ENCODE peak calls at places on chromosomes 6 and 20, in four cellular contexts. One of them, this sample, is unnamed.
A peak's percentile ranks its signal among the peaks of the same experiment; 100 is the strongest.

GRCh38 chr6:104589940-104590339 is 269.8 kb downstream of the HACE1 start:
- DNase-seq in endothelial cell of umbilical vein: no peak
- DNase-seq in right lobe of liver: no peak
- DNase-seq in hepatocyte: no peak
- DNase-seq in this sample: no peak

GRCh38 chr6:138184230-138184629 is 22.5 kb downstream of the ARFGEF3 start:
- DNase-seq in endothelial cell of umbilical vein: no peak
- DNase-seq in right lobe of liver: no peak
- DNase-seq in hepatocyte: no peak
- DNase-seq in this sample: no peak

GRCh38 chr6:32298632-32299336 is 72.9 kb downstream of the TSBP1 start:
- DNase-seq in endothelial cell of umbilical vein: no peak
- DNase-seq in right lobe of liver: no peak
- DNase-seq in hepatocyte: no peak
- DNase-seq in this sample: no peak

GRCh38 chr6:18154507-18155272 is at the start of gene TPMT:
- DNase-seq in endothelial cell of umbilical vein: no peak
- DNase-seq in right lobe of liver: peak; percentile 99
- DNase-seq in hepatocyte: peak; percentile 40
- DNase-seq in this sample: peak; percentile 97

GRCh38 chr20:19381947-19382346 is 169.5 kb downstream of the SLC24A3 start:
- DNase-seq in endothelial cell of umbilical vein: no peak
- DNase-seq in right lobe of liver: no peak
- DNase-seq in hepatocyte: no peak
- DNase-seq in this sample: no peak

GRCh38 chr6:18328549-18328922 is 58.6 kb upstream of the RNF144B start:
- DNase-seq in endothelial cell of umbilical vein: no peak
- DNase-seq in right lobe of liver: no peak
- DNase-seq in hepatocyte: no peak
- DNase-seq in this sample: no peak

GRCh38 chr20:42708261-42708660 is 481.4 kb downstream of the PTPRT start:
- DNase-seq in endothelial cell of umbilical vein: no peak
- DNase-seq in right lobe of liver: no peak
- DNase-seq in hepatocyte: no peak
- DNase-seq in this sample: no peak

GRCh38 chr6:161189891-161190290 is 84.0 kb downstream of the AGPAT4 start:
- DNase-seq in endothelial cell of umbilical vein: peak; percentile 11
- DNase-seq in right lobe of liver: no peak
- DNase-seq in hepatocyte: no peak
- DNase-seq in this sample: no peak

GRCh38 chr20:55678126-55678525 is 327.2 kb downstream of the CBLN4 start:
- DNase-seq in endothelial cell of umbilical vein: no peak
- DNase-seq in right lobe of liver: peak; percentile 54
- DNase-seq in hepatocyte: peak; percentile 50
- DNase-seq in this sample: no peak

GRCh38 chr6:14082771-14083170 is 34.8 kb upstream of the CD83 start:
- DNase-seq in endothelial cell of umbilical vein: no peak
- DNase-seq in right lobe of liver: no peak
- DNase-seq in hepatocyte: no peak
- DNase-seq in this sample: no peak

GRCh38 chr6:150325093-150325772 is 43.6 kb upstream of the IYD start:
- DNase-seq in endothelial cell of umbilical vein: no peak
- DNase-seq in right lobe of liver: no peak
- DNase-seq in hepatocyte: no peak
- DNase-seq in this sample: no peak

GRCh38 chr6:33417127-33417902 is 592 bp downstream of the CUTA start:
- DNase-seq in endothelial cell of umbilical vein: peak; percentile 30
- DNase-seq in right lobe of liver: no peak
- DNase-seq in hepatocyte: peak; percentile 61
- DNase-seq in this sample: no peak
- H3K4me1 ChIP-seq in endothelial cell of umbilical vein: peaks cover 20% of the 10 kb centered on the region
- H3K4me1 ChIP-seq in right lobe of liver: no peaks in the 10 kb centered on the region
- H3K4me1 ChIP-seq in hepatocyte: peaks cover 25% of the 10 kb centered on the region
- H3K4me1 ChIP-seq in this sample: peaks cover 60% of the 10 kb centered on the region

DNA sequence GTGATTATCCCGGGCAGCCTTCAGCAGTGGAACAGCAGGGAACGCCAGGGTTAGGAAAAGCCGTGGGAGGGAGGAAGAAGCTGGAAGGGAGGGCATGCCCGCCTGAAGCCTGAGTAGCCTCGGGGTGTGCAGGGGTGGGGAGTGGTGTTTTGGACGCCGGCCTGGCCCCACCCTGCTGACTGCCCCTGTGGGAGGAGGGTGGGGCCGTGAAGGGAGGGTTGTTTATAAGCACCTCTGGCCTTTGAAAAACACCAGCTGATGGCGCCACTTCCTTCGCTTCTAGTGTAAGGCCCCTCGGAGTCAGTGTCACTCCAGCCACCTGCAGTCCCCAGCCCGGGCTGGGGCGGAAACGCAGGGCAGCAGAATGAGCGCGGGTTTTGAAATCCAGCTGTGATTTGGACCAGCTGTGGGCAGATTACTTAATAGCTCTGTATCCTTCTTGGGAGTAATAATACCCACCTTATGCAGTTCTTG is 52.8 kb upstream of the BMP6 start:
- DNase-seq in endothelial cell of umbilical vein: peak; percentile 15
- DNase-seq in right lobe of liver: peak; percentile 32
- DNase-seq in hepatocyte: peak; percentile 27
- DNase-seq in this sample: no peak
- H3K4me3 ChIP-seq in endothelial cell of umbilical vein: no peak overlapping the region
- H3K4me3 ChIP-seq in right lobe of liver: no peak overlapping the region
- H3K4me3 ChIP-seq in hepatocyte: no peak overlapping the region
- H3K4me3 ChIP-seq in this sample: no peak overlapping the region

GRCh38 chr6:63807056-63807455 is 171.5 kb downstream of the PHF3 start:
- DNase-seq in endothelial cell of umbilical vein: no peak
- DNase-seq in right lobe of liver: no peak
- DNase-seq in hepatocyte: no peak
- DNase-seq in this sample: no peak
- H3K4me1 ChIP-seq in endothelial cell of umbilical vein: peaks cover 44% of the 10 kb centered on the region
- H3K4me1 ChIP-seq in right lobe of liver: no peaks in the 10 kb centered on the region
- H3K4me1 ChIP-seq in hepatocyte: peaks cover 21% of the 10 kb centered on the region
- H3K4me1 ChIP-seq in this sample: no peaks in the 10 kb centered on the region

GRCh38 chr6:119346914-119347313 is 2.6 kb downstream of the MAN1A1 start:
- DNase-seq in endothelial cell of umbilical vein: no peak
- DNase-seq in right lobe of liver: no peak
- DNase-seq in hepatocyte: no peak
- DNase-seq in this sample: no peak
- H3K4me3 ChIP-seq in endothelial cell of umbilical vein: no peak overlapping the region
- H3K4me3 ChIP-seq in right lobe of liver: peak overlapping the region; percentile 76
- H3K4me3 ChIP-seq in hepatocyte: peak overlapping the region; percentile 91
- H3K4me3 ChIP-seq in this sample: peak overlapping the region; percentile 78